ENCODE peak calls at places on chromosomes 13 and 19, in five cellular contexts. M is EH; C is stimulated activated CD4-positive, alpha-beta T cell treated with anti-CD3 and anti-CD28 coated beads, Interleukin-4, amount 100 ng/mL, for 48 hours; G is HS-27A; B is myocyte. V is an unnamed sample.

GRCh38 chr13:30847697-30848307 is 58.3 kb upstream of the MEDAG start:
- DNase-seq in M (peak), C (peak), G (peak), B (peak), V (peak)

GRCh38 chr13:60268203-60268555 is 104.5 kb upstream of the DIAPH3 start:
- DNase-seq in M (peak), C (no peak), G (no peak), B (no peak), V (no peak)

GRCh38 chr19:38213911-38214625 is 10.0 kb downstream of the DPF1 start:
- DNase-seq in M (peak), C (peak), G (no peak), B (peak), V (no peak)

GRCh38 chr13:85223883-85224656 is 575.1 kb downstream of the SLITRK6 start:
- DNase-seq in M (no peak), C (no peak), G (no peak), B (no peak), V (no peak)

GRCh38 chr19:47094557-47095517 is 18.7 kb downstream of the ZC3H4 start:
- DNase-seq in M (no peak), C (no peak), G (no peak), B (no peak), V (no peak)

GRCh38 chr19:46890423-46891170 is 29.8 kb downstream of the ARHGAP35 start:
- DNase-seq in M (peak), C (no peak), G (peak), B (peak), V (peak)

GRCh38 chr13:44011036-44011435 is 131.3 kb downstream of the LACC1 start:
- DNase-seq in M (peak), C (no peak), G (no peak), B (peak), V (no peak)

GRCh38 chr19:14536926-14537692 is 7.7 kb downstream of the TECR start:
- DNase-seq in M (peak), C (peak), G (no peak), B (no peak), V (no peak)

GRCh38 chr13:80359459-80360297 is 18.8 kb upstream of the SPRY2 start:
- DNase-seq in M (peak), C (no peak), G (no peak), B (peak), V (no peak)

GRCh38 chr13:36000028-36000427 is 131.2 kb downstream of the DCLK1 start:
- DNase-seq in M (no peak), C (no peak), G (no peak), B (no peak), V (no peak)

GRCh38 chr13:94479559-94480095 is at the start of gene DCT:
- DNase-seq in M (no peak), C (no peak), G (no peak), B (no peak), V (no peak)

GRCh38 chr13:46176756-46177155 is 5.2 kb downstream of the LCP1 start:
- DNase-seq in M (no peak), C (no peak), G (no peak), B (peak), V (no peak)

GRCh38 chr19:30073152-30074000 is 131.3 kb downstream of the URI1 start:
- DNase-seq in M (no peak), C (no peak), G (no peak), B (no peak), V (no peak)

GRCh38 chr19:6062274-6062673 is 48.0 kb downstream of the RFX2 start:
- DNase-seq in M (no peak), C (no peak), G (no peak), B (no peak), V (no peak)

GRCh38 chr19:16677060-16677459 is 16.1 kb downstream of the TMEM38A start:
- DNase-seq in M (no peak), C (no peak), G (no peak), B (no peak), V (no peak)

GRCh38 chr19:55913643-55914268 is 18.4 kb downstream of the NLRP13 start:
- DNase-seq in M (no peak), C (no peak), G (peak), B (no peak), V (no peak)

GRCh38 chr13:100542546-100543156 is 45.9 kb downstream of the GGACT start:
- DNase-seq in M (peak), C (no peak), G (no peak), B (peak), V (peak)

GRCh38 chr19:56400485-56400884 is 3.6 kb upstream of the ZNF583 start:
- DNase-seq in M (no peak), C (no peak), G (no peak), B (no peak), V (no peak)

GRCh38 chr19:52722062-52723005 is 12.5 kb downstream of the ZNF611 start:
- DNase-seq in M (peak), C (no peak), G (peak), B (peak), V (peak)

GRCh38 chr19:5062195-5062594 is 93.3 kb downstream of the KDM4B start:
- DNase-seq in M (no peak), C (no peak), G (no peak), B (no peak), V (no peak)

GRCh38 chr13:59247166-59247565 is 916.6 kb downstream of the DIAPH3 start:
- DNase-seq in M (peak), C (no peak), G (no peak), B (no peak), V (no peak)

GRCh38 chr19:1651061-1651547 is 1.3 kb downstream of the TCF3 start:
- DNase-seq in M (peak), C (peak), G (no peak), B (peak), V (no peak)

GRCh38 chr19:51514866-51515481 is 13.4 kb upstream of the SIGLEC12 start:
- DNase-seq in M (peak), C (no peak), G (peak), B (peak), V (peak)

GRCh38 chr19:15101479-15102082 is 5.6 kb upstream of the SYDE1 start:
- DNase-seq in M (peak), C (peak), G (no peak), B (peak), V (no peak)

GRCh38 chr13:52411629-52412028 is 5.7 kb upstream of the THSD1 start:
- DNase-seq in M (peak), C (no peak), G (no peak), B (peak), V (no peak)

GRCh38 chr19:44767295-44768180 is 10.2 kb upstream of the CBLC start:
- DNase-seq in M (no peak), C (no peak), G (no peak), B (no peak), V (no peak)

GRCh38 chr19:15251749-15252397 is 19.6 kb upstream of the EPHX3 start:
- DNase-seq in M (peak), C (no peak), G (peak), B (peak), V (no peak)

GRCh38 chr19:47418595-47419036 is 711 bp downstream of the MEIS3 start:
- DNase-seq in M (no peak), C (no peak), G (no peak), B (no peak), V (no peak)

GRCh38 chr13:81393686-81394085 is 1052.8 kb upstream of the SPRY2 start:
- DNase-seq in M (no peak), C (no peak), G (no peak), B (no peak), V (no peak)

GRCh38 chr13:111639994-111640393 is 319.6 kb downstream of the TEX29 start:
- DNase-seq in M (no peak), C (no peak), G (no peak), B (no peak), V (no peak)

GRCh38 chr13:110841846-110842245 is 73.0 kb downstream of the ANKRD10 start:
- DNase-seq in M (peak), C (no peak), G (no peak), B (peak), V (peak)

GRCh38 chr13:101514695-101515275 is 62.3 kb downstream of the ITGBL1 start:
- DNase-seq in M (peak), C (no peak), G (no peak), B (peak), V (no peak)

V was measured in HS-5.